ENCODE peak calls at places on chromosomes 2 and 18, in five cellular contexts. H, Z, M, C and T are unnamed samples.

GRCh38 chr2:195495966-195496365 is 161.1 kb upstream of the SLC39A10 start:
- DNase-seq in M (no peak), C (no peak), H (no peak), Z (no peak), T (no peak)

GRCh38 chr18:55381277-55381676 is 206.7 kb downstream of the TCF4 start:
- DNase-seq in C (no peak), H (no peak), M (no peak), Z (no peak), T (no peak)

GRCh38 chr2:108987111-108987510 is 1.9 kb downstream of the EDAR start:
- DNase-seq in H (no peak), M (no peak), Z (no peak), C (no peak), T (no peak)

GRCh38 chr2:113228991-113229716 is 49.6 kb downstream of the PAX8 start:
- DNase-seq in Z (no peak), M (no peak), H (no peak), C (no peak), T (peak)

GRCh38 chr2:161415041-161415440 is 1.1 kb upstream of the TBR1 start:
- DNase-seq in Z (peak), C (no peak), H (no peak), M (no peak), T (no peak)

GRCh38 chr2:20516646-20517341 is 69.9 kb downstream of the RHOB start:
- DNase-seq in M (peak), Z (no peak), H (peak), C (no peak), T (no peak)

GRCh38 chr2:68742638-68743037 is 8.0 kb downstream of the ARHGAP25 start:
- DNase-seq in C (no peak), H (no peak), Z (no peak), M (no peak), T (no peak)

GRCh38 chr2:176999331-176999730 is 213.3 kb upstream of the HNRNPA3 start:
- DNase-seq in C (no peak), Z (no peak), M (peak), H (no peak), T (peak)

GRCh38 chr2:145108385-145108784 is 588.5 kb upstream of the ZEB2 start:
- DNase-seq in Z (no peak), M (no peak), H (peak), C (no peak), T (no peak)

GRCh38 chr2:44016282-44016681 is 20.5 kb upstream of the LRPPRC start:
- DNase-seq in Z (peak), H (peak), M (no peak), C (peak), T (peak)

GRCh38 chr2:50401772-50402653 is 629.9 kb downstream of the NRXN1 start:
- DNase-seq in Z (peak), C (peak), M (no peak), H (peak), T (peak)

GRCh38 chr18:33611525-33612135 is 33.6 kb downstream of the ASXL3 start:
- DNase-seq in H (no peak), C (no peak), M (no peak), Z (no peak), T (no peak)

GRCh38 chr2:13106302-13106701 is 389.6 kb downstream of the TRIB2 start:
- DNase-seq in C (no peak), M (no peak), H (no peak), Z (no peak), T (no peak)

GRCh38 chr2:179614121-179614520 is 247.3 kb downstream of the ZNF385B start:
- DNase-seq in H (no peak), C (no peak), M (no peak), Z (no peak), T (no peak)

GRCh38 chr18:42141439-42141838 is 186.4 kb downstream of the PIK3C3 start:
- DNase-seq in Z (no peak), M (no peak), C (no peak), H (peak), T (no peak)

GRCh38 chr18:9011431-9011830 is 91.1 kb upstream of the NDUFV2 start:
- DNase-seq in H (no peak), M (no peak), C (no peak), Z (no peak), T (no peak)

GRCh38 chr2:23380562-23381065 is 4.4 kb upstream of the KLHL29 start:
- DNase-seq in C (no peak), H (no peak), M (peak), Z (no peak), T (no peak)

GRCh38 chr2:84807063-84807485 is 73.8 kb downstream of the TRABD2A start:
- DNase-seq in H (no peak), Z (no peak), C (no peak), M (no peak), T (no peak)

GRCh38 chr18:986071-986470 is 81.4 kb downstream of the ADCYAP1 start:
- DNase-seq in C (no peak), Z (peak), M (no peak), H (no peak), T (no peak)

GRCh38 chr2:157497603-157498314 is 53.9 kb upstream of the CYTIP start:
- DNase-seq in H (peak), C (no peak), Z (no peak), M (no peak), T (peak)

GRCh38 chr2:174122185-174122584 is 126.1 kb downstream of the OLA1 start:
- DNase-seq in H (no peak), Z (no peak), M (no peak), C (no peak), T (no peak)

GRCh38 chr2:33521791-33522281 is 45.4 kb downstream of the RASGRP3 start:
- DNase-seq in Z (no peak), M (no peak), C (no peak), H (no peak), T (no peak)

GRCh38 chr2:105576440-105577241 is 168.1 kb upstream of the NCK2 start:
- DNase-seq in Z (peak), C (peak), H (peak), M (no peak), T (no peak)

GRCh38 chr2:38654495-38655381 is 11.2 kb upstream of the GALM start:
- DNase-seq in C (no peak), H (no peak), M (no peak), Z (no peak), T (peak)

GRCh38 chr2:25673170-25674002 is at the start of gene DTNB:
- DNase-seq in M (no peak), C (peak), Z (peak), H (peak), T (peak)

GRCh38 chr2:26847663-26848335 is at the start of gene DPYSL5:
- DNase-seq in M (no peak), H (no peak), C (peak), Z (peak), T (peak)

GRCh38 chr18:51540562-51540961 is 343.1 kb upstream of the MEX3C start:
- DNase-seq in H (no peak), C (no peak), Z (no peak), M (no peak), T (no peak)

GRCh38 chr2:24492283-24493272 is 1.5 kb downstream of the NCOA1 start:
- DNase-seq in C (no peak), M (no peak), H (no peak), Z (no peak), T (peak)

GRCh38 chr2:177740718-177741117 is 331.9 kb downstream of the PDE11A start:
- DNase-seq in C (no peak), H (no peak), M (no peak), Z (no peak), T (no peak)

GRCh38 chr2:238387376-238387775 is 39.4 kb upstream of the ASB1 start:
- DNase-seq in H (no peak), M (no peak), C (no peak), Z (no peak), T (no peak)

GRCh38 chr2:111669928-111670695 is 213.9 kb downstream of the ANAPC1 start:
- DNase-seq in H (no peak), Z (no peak), M (no peak), C (peak), T (no peak)

GRCh38 chr2:39379643-39380524 is 57.2 kb downstream of the MAP4K3 start:
- DNase-seq in Z (no peak), C (no peak), H (peak), M (peak), T (peak)

GRCh38 chr2:7860693-7861092 is 821.2 kb upstream of the ID2 start:
- DNase-seq in Z (no peak), M (no peak), C (peak), H (no peak), T (no peak)

GRCh38 chr2:219472629-219473187 is 26.0 kb upstream of the GMPPA start:
- DNase-seq in M (no peak), C (no peak), H (no peak), Z (no peak), T (no peak)

GRCh38 chr18:25962919-25963318 is 127.5 kb downstream of the SS18 start:
- DNase-seq in H (no peak), Z (no peak), M (no peak), C (no peak), T (no peak)

GRCh38 chr2:9150906-9151305 is 55.7 kb upstream of the ASAP2 start:
- DNase-seq in H (no peak), Z (no peak), C (no peak), M (no peak), T (no peak)
- TF ChIP-seq ATF2 in H (no peak), Z (no peak), C (no peak), M (no peak), T (no peak)

GRCh38 chr18:65721634-65722033 is 29.2 kb upstream of the CDH7 start:
- DNase-seq in C (no peak), H (no peak), M (no peak), Z (no peak), T (no peak)

GRCh38 chr18:65725421-65726050 is 25.3 kb upstream of the CDH7 start:
- DNase-seq in M (no peak), Z (peak), H (peak), C (peak), T (peak)
- TF ChIP-seq ATF2 in M (no peak), Z (no peak), H (no peak), C (no peak), T (no peak)

DNA sequence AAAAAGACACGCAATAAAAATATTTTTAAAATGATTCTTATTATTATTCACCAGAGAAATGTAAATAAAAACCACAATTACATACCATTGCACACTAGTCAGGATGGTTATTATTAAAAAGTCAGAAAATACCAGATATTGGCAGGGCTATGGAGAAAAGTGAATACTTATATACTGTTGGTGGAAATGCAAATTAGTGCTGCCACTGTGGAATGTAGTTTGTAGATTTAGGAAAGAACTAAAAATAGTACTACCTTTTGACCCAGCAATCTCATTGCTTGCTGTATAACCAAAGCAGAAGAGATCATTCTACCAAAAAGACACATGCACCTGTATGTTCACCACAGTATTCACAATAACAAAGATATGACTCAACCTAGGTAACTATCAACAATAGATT is 1237.3 kb upstream of the FAM98A start:
- DNase-seq in H (no peak), Z (no peak), M (no peak), C (no peak), T (no peak)
- TF ChIP-seq ATF2 in H (no peak), Z (no peak), M (no peak), C (no peak), T (no peak)

DNA sequence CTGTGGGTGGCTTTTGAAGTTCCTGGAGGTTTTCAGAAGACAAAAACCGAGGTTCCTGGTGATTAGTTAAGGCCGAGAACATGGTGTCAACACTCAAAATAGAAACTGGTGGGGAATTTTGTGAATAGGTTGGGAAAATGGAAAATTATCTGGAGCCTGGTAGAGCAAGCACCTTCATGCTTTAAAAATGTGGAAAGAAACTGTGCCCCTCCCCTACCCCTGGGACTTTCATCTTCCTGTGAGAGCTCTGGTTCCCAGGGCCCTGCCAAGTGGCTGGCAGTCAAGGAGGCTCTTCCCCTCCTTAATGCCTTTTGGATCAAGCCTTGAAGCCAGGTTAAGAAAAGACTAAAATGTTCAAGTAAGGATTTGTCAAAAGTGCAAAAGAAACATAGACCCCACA is 1.9 kb upstream of the CRACDL start:
- DNase-seq in Z (no peak), H (no peak), M (no peak), C (no peak), T (no peak)
- TF ChIP-seq ATF2 in Z (no peak), H (no peak), M (no peak), C (no peak), T (no peak)

GRCh38 chr2:236081171-236081570 is 87.0 kb downstream of the GBX2 start:
- DNase-seq in M (no peak), H (no peak), C (no peak), Z (no peak), T (no peak)
- TF ChIP-seq ATF2 in M (no peak), H (no peak), C (no peak), Z (no peak), T (no peak)